ENCODE peak calls at places on chromosome 5, in six cellular contexts. A is tibial artery; J is SK-N-SH; V is mesendoderm; I is CD4-positive, CD25-positive, alpha-beta regulatory T cell; T is cardiac muscle cell. Z is an unnamed sample.

GRCh38 chr5:137507150-137507549 is 8.0 kb upstream of the SPOCK1 start:
- DNase-seq in A (no peak), J (no peak), V (no peak), I (no peak), T (no peak), Z (no peak)

GRCh38 chr5:165187815-165188214 is 1682.4 kb downstream of the MAT2B start:
- DNase-seq in A (no peak), J (no peak), V (no peak), I (no peak), T (no peak), Z (no peak)

GRCh38 chr5:140560227-140560626 is 3.0 kb upstream of the SRA1 start:
- DNase-seq in A (no peak), J (no peak), V (no peak), I (no peak), T (no peak), Z (no peak)

GRCh38 chr5:129174447-129174846 is 79.9 kb downstream of the ISOC1 start:
- DNase-seq in A (no peak), J (no peak), V (no peak), I (no peak), T (no peak), Z (no peak)

GRCh38 chr5:82183828-82184227 is 94.3 kb downstream of the RPS23 start:
- DNase-seq in A (no peak), J (no peak), V (no peak), I (no peak), T (no peak), Z (no peak)

GRCh38 chr5:127702434-127702833 is 757 bp upstream of the CCDC192 start:
- DNase-seq in A (no peak), J (no peak), V (no peak), I (no peak), T (no peak), Z (no peak)

GRCh38 chr5:14071433-14071832 is 71.7 kb upstream of the TRIO start:
- DNase-seq in A (no peak), J (no peak), V (no peak), I (no peak), T (no peak), Z (no peak)

GRCh38 chr5:177555665-177556064 is 1.3 kb upstream of the FAM193B start:
- DNase-seq in A (no peak), J (no peak), V (no peak), I (no peak), T (no peak), Z (no peak)

GRCh38 chr5:128212206-128212788 is 128.7 kb downstream of the SLC12A2 start:
- DNase-seq in A (no peak), J (no peak), V (no peak), I (no peak), T (no peak), Z (no peak)

GRCh38 chr5:143673676-143674468 is 138.1 kb upstream of the HMHB1 start:
- DNase-seq in A (no peak), J (no peak), V (no peak), I (no peak), T (no peak), Z (no peak)

GRCh38 chr5:127228540-127229184 is 61.9 kb upstream of the MEGF10 start:
- DNase-seq in A (no peak), J (peak), V (peak), I (no peak), T (peak), Z (no peak)

GRCh38 chr5:2756764-2757163 is 5.3 kb upstream of the IRX2 start:
- DNase-seq in A (no peak), J (no peak), V (peak), I (no peak), T (peak), Z (no peak)

GRCh38 chr5:109313123-109313522 is 96.7 kb downstream of the PJA2 start:
- DNase-seq in A (no peak), J (no peak), V (peak), I (no peak), T (no peak), Z (no peak)

GRCh38 chr5:78526049-78526525 is 122.5 kb downstream of the LHFPL2 start:
- DNase-seq in A (peak), J (no peak), V (no peak), I (no peak), T (no peak), Z (no peak)

DNA sequence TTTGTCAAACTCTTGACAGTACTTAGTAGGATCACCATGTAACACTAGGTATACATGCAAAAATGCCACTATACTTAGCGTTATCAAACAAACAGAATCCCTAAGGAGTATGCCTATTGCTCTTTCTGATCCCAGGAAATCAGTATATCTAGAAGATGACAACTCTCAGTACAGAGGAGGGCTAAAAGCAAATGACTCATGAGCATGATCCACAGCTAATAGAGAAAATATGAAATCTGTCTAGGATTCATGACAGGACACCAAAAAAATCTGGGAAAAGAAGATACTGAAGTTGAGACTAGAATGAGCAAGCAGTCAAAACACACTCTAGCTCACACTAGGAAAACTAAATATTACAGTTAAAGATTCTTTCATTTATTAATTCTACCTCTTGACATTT is 89.2 kb downstream of the RAPGEF6 start:
- DNase-seq in A (no peak), J (no peak), V (no peak), I (no peak), T (no peak), Z (no peak)
- H3K4me3 ChIP-seq in A (no peak), J (no peak), V (no peak), I (peak), T (no peak), Z (no peak)

GRCh38 chr5:67006152-67006848 is 190.3 kb downstream of the CD180 start:
- DNase-seq in A (no peak), J (no peak), V (no peak), I (no peak), T (no peak), Z (peak)
- H3K4me3 ChIP-seq in A (peak), J (peak), V (no peak), I (peak), T (peak), Z (no peak)

GRCh38 chr5:157743163-157744054 is at the start of gene LSM11:
- DNase-seq in A (peak), J (peak), V (peak), I (peak), T (peak), Z (peak)

GRCh38 chr5:157747173-157747758 is 3.8 kb downstream of the LSM11 start:
- DNase-seq in A (no peak), J (no peak), V (no peak), I (no peak), T (no peak), Z (no peak)

GRCh38 chr5:157747766-157748700 is 4.5 kb downstream of the LSM11 start:
- DNase-seq in A (no peak), J (no peak), V (no peak), I (no peak), T (no peak), Z (no peak)

GRCh38 chr5:157744055-157745011 is 821 bp downstream of the LSM11 start:
- DNase-seq in A (no peak), J (peak), V (no peak), I (peak), T (peak), Z (no peak)

GRCh38 chr5:157745041-157745456 is 1.5 kb downstream of the LSM11 start:
- DNase-seq in A (no peak), J (peak), V (no peak), I (no peak), T (no peak), Z (no peak)
- H3K4me3 ChIP-seq in A (peak), J (peak), V (no peak), I (peak), T (no peak), Z (peak)

DNA sequence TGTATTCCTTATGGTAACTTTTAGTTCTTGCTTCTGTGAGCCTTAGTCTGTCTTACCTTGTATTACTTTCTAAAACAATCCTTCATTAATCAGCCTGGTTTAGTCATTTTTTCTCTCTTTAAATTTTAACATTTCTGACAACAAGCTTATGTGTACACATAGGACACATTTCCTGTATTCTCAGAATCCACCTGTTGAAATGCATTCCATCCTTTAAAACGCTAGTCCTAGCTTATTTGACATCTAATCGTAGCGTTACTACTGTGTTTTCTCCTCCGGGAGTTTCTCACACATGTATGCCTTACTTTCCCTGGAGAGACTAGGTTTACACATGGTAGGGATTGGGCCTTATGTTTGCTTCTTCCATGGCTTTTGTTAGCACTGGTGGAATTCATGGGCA is 3.8 kb downstream of the TARS1 start:
- DNase-seq in A (no peak), J (no peak), V (no peak), I (no peak), T (no peak), Z (no peak)
- H3K4me3 ChIP-seq in A (no peak), J (no peak), V (no peak), I (no peak), T (no peak), Z (no peak)

DNA sequence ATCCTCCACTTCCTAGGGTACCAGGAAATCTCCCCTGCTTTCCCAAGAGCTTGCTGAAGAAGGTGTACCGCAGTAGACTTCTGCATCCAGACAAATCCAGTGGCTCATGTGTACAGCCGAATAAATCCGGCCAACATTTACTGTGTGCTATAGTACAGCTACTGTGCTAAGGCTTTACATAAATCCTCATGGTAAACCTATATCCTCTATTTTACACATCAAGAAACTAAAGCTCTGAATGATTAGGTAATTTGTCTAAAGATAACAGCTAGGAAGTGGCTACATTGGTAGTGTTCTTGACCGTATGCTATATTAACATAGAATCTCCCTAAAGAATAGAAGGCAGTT is 511 bp upstream of the WDR41 start:
- DNase-seq in A (no peak), J (no peak), V (no peak), I (no peak), T (no peak), Z (no peak)
- H3K4me3 ChIP-seq in A (peak), J (peak), V (no peak), I (peak), T (peak), Z (peak)